ENCODE peak calls at places on chromosomes 6 and 20, in six cellular contexts. I is stimulated activated naive CD8-positive, alpha-beta T cell treated with anti-CD3 and anti-CD28 coated beads, Interleukin-15, Interleukin-2, amounts not matched to agents 100 U/mL and 50 U/mL, for 24 hours; V is heart right ventricle; G is body of pancreas; F is T-cell; A is HepG2. O is an unnamed sample.

GRCh38 chr6:157585274-157586087 is 204.5 kb downstream of the ZDHHC14 start:
- ATAC-seq in I (no peak), V (no peak), G (no peak), F (no peak), A (peak), O (no peak)

GRCh38 chr6:47132724-47133123 is 90.6 kb upstream of the ADGRF1 start:
- ATAC-seq in I (no peak), V (no peak), G (no peak), F (no peak), A (no peak), O (no peak)

GRCh38 chr6:122268394-122268793 is 131.1 kb upstream of the HSF2 start:
- ATAC-seq in I (no peak), V (no peak), G (no peak), F (no peak), A (no peak), O (no peak)

GRCh38 chr6:115271001-115271400 is 789.7 kb downstream of the FRK start:
- ATAC-seq in I (no peak), V (no peak), G (no peak), F (no peak), A (no peak), O (no peak)

GRCh38 chr6:7216941-7217621 is 95.9 kb downstream of the SSR1 start:
- ATAC-seq in I (no peak), V (peak), G (peak), F (no peak), A (peak), O (no peak)

GRCh38 chr20:33843854-33844253 is 32.7 kb downstream of the CHMP4B start:
- ATAC-seq in I (peak), V (no peak), G (peak), F (peak), A (peak), O (peak)

GRCh38 chr6:53961679-53962370 is 149.4 kb upstream of the MLIP start:
- ATAC-seq in I (no peak), V (no peak), G (no peak), F (no peak), A (peak), O (no peak)

GRCh38 chr6:141988954-141989705 is 143.6 kb upstream of the GJE1 start:
- ATAC-seq in I (no peak), V (no peak), G (peak), F (no peak), A (peak), O (peak)

GRCh38 chr6:35519313-35520015 is 6.8 kb upstream of the TULP1 start:
- ATAC-seq in I (no peak), V (no peak), G (no peak), F (no peak), A (no peak), O (no peak)

GRCh38 chr20:50127587-50128519 is 14.9 kb upstream of the UBE2V1 start:
- ATAC-seq in I (no peak), V (no peak), G (no peak), F (no peak), A (no peak), O (no peak)

GRCh38 chr6:55047433-55048044 is 126.8 kb upstream of the HCRTR2 start:
- ATAC-seq in I (no peak), V (no peak), G (no peak), F (no peak), A (no peak), O (no peak)

GRCh38 chr20:2692036-2692885 is at the start of gene EBF4:
- ATAC-seq in I (peak), V (peak), G (peak), F (peak), A (peak), O (peak)

GRCh38 chr20:37504404-37505096 is 16.5 kb upstream of the NNAT start:
- ATAC-seq in I (no peak), V (peak), G (no peak), F (no peak), A (peak), O (no peak)

O was measured in activated T-helper 17 cell treated with anti-CD3 and anti-CD28 coated beads, Interleukin-2, amount 50 U/mL, for 72 hours.